ENCODE peak calls at places on chromosome 5, in six cellular contexts. N, F, X, Z, L and A are unnamed samples.

GRCh38 chr5:132829742-132830435 is 558 bp downstream of the SHROOM1 start:
- DNase-seq in N (peak; percentile 80), F (peak; percentile 41), X (peak; percentile 73), Z (peak; percentile 72), L (peak; percentile 51), A (peak; percentile 67)

GRCh38 chr5:159768243-159768642 is 148.0 kb upstream of the ADRA1B start:
- DNase-seq in N (no peak), F (no peak), X (no peak), Z (no peak), L (no peak), A (no peak)

GRCh38 chr5:10192309-10192708 is 57.4 kb downstream of the ATPSCKMT start:
- DNase-seq in N (no peak), F (no peak), X (no peak), Z (no peak), L (no peak), A (no peak)

GRCh38 chr5:32707394-32707997 is 3.6 kb upstream of the NPR3 start:
- DNase-seq in N (no peak), F (peak; percentile 21), X (peak; percentile 36), Z (no peak), L (peak; percentile 68), A (no peak)

GRCh38 chr5:175710361-175710760 is 52.5 kb downstream of the HRH2 start:
- DNase-seq in N (no peak), F (no peak), X (no peak), Z (no peak), L (no peak), A (no peak)

GRCh38 chr5:170332058-170332457 is 34.5 kb upstream of the LCP2 start:
- DNase-seq in N (no peak), F (no peak), X (no peak), Z (no peak), L (no peak), A (no peak)

GRCh38 chr5:9439651-9440292 is 106.1 kb downstream of the SEMA5A start:
- DNase-seq in N (no peak), F (no peak), X (no peak), Z (no peak), L (no peak), A (no peak)

GRCh38 chr5:37889612-37890317 is 49.9 kb upstream of the GDNF start:
- DNase-seq in N (no peak), F (no peak), X (no peak), Z (no peak), L (no peak), A (no peak)

GRCh38 chr5:31104775-31105174 is 88.7 kb upstream of the CDH6 start:
- DNase-seq in N (no peak), F (no peak), X (no peak), Z (no peak), L (no peak), A (no peak)

GRCh38 chr5:141223112-141223783 is at the start of gene PCDHB14:
- DNase-seq in N (no peak), F (peak; percentile 58), X (peak; percentile 34), Z (no peak), L (peak; percentile 82), A (peak; percentile 78)

GRCh38 chr5:120655828-120656435 is 191.8 kb downstream of the PRR16 start:
- DNase-seq in N (peak; percentile 12), F (peak; percentile 7), X (peak; percentile 19), Z (peak; percentile 29), L (no peak), A (peak; percentile 5)

GRCh38 chr5:133369161-133369783 is 243.1 kb downstream of the FSTL4 start:
- DNase-seq in N (no peak), F (no peak), X (no peak), Z (no peak), L (no peak), A (no peak)

GRCh38 chr5:73296772-73297171 is 123.8 kb downstream of the TMEM174 start:
- DNase-seq in N (no peak), F (no peak), X (no peak), Z (no peak), L (no peak), A (no peak)

GRCh38 chr5:146020100-146020499 is 83.7 kb downstream of the SH3RF2 start:
- DNase-seq in N (no peak), F (no peak), X (no peak), Z (no peak), L (no peak), A (no peak)

GRCh38 chr5:161105563-161105962 is 253.6 kb upstream of the ATP10B start:
- DNase-seq in N (no peak), F (no peak), X (no peak), Z (no peak), L (no peak), A (no peak)

GRCh38 chr5:145943674-145944121 is 7.3 kb downstream of the SH3RF2 start:
- DNase-seq in N (no peak), F (peak; percentile 51), X (no peak), Z (no peak), L (peak; percentile 4), A (no peak)

GRCh38 chr5:88955403-88955802 is 72.4 kb upstream of the MEF2C start:
- DNase-seq in N (no peak), F (no peak), X (no peak), Z (no peak), L (no peak), A (no peak)

GRCh38 chr5:38883842-38884241 is 38.0 kb downstream of the OSMR start:
- DNase-seq in N (no peak), F (no peak), X (no peak), Z (no peak), L (no peak), A (no peak)

GRCh38 chr5:179872356-179873160 is 13.9 kb upstream of the MRNIP start:
- DNase-seq in N (no peak), F (no peak), X (no peak), Z (no peak), L (no peak), A (no peak)

GRCh38 chr5:139137703-139138102 is 60.5 kb downstream of the SIL1 start:
- DNase-seq in N (no peak), F (no peak), X (peak; percentile 2), Z (no peak), L (peak; percentile 69), A (peak; percentile 47)

GRCh38 chr5:21154526-21154925 is 1166.5 kb upstream of the CDH18 start:
- DNase-seq in N (no peak), F (no peak), X (no peak), Z (no peak), L (no peak), A (no peak)

GRCh38 chr5:132445640-132445923 is 45.0 kb downstream of the IRF1 start:
- DNase-seq in N (no peak), F (no peak), X (no peak), Z (no peak), L (no peak), A (no peak)

GRCh38 chr5:78641060-78641474 is 7.5 kb downstream of the LHFPL2 start:
- DNase-seq in N (no peak), F (no peak), X (no peak), Z (no peak), L (no peak), A (no peak)

GRCh38 chr5:150082364-150082763 is 4.0 kb downstream of the CSF1R start:
- DNase-seq in N (no peak), F (no peak), X (no peak), Z (no peak), L (no peak), A (no peak)

GRCh38 chr5:116487045-116487444 is 87.6 kb downstream of the SEMA6A start:
- DNase-seq in N (no peak), F (no peak), X (no peak), Z (no peak), L (no peak), A (no peak)

GRCh38 chr5:167889276-167889675 is 402.2 kb upstream of the WWC1 start:
- DNase-seq in N (no peak), F (no peak), X (no peak), Z (no peak), L (no peak), A (no peak)

GRCh38 chr5:57816108-57816507 is 333.5 kb upstream of the ACTBL2 start:
- DNase-seq in N (no peak), F (no peak), X (no peak), Z (no peak), L (no peak), A (no peak)

GRCh38 chr5:179836225-179837019 is 15.7 kb downstream of the SQSTM1 start:
- DNase-seq in N (peak; percentile 73), F (no peak), X (no peak), Z (no peak), L (no peak), A (no peak)

GRCh38 chr5:131259326-131259725 is 4.5 kb upstream of the CDC42SE2 start:
- DNase-seq in N (no peak), F (no peak), X (no peak), Z (no peak), L (no peak), A (no peak)

GRCh38 chr5:141003791-141004601 is 37.7 kb downstream of the PCDHAC2 start:
- DNase-seq in N (no peak), F (no peak), X (no peak), Z (no peak), L (peak; percentile 81), A (peak; percentile 84)

GRCh38 chr5:172713113-172713808 is 57.7 kb downstream of the DUSP1 start:
- DNase-seq in N (peak; percentile 76), F (no peak), X (peak; percentile 54), Z (peak; percentile 81), L (peak; percentile 29), A (peak; percentile 29)

GRCh38 chr5:67541869-67542268 is 345.3 kb upstream of the CD180 start:
- DNase-seq in N (no peak), F (no peak), X (no peak), Z (no peak), L (no peak), A (no peak)